ENCODE peak calls at places on chromosome 13, in five cellular contexts. B is GM12878, I is K562, K is HepG2, F is H1. G is an unnamed sample.

GRCh38 chr13:82597737-82598136 is 1284.5 kb downstream of the SLITRK1 start:
- DNase-seq in I (no peak), F (peak; percentile 47), B (no peak), K (no peak), G (no peak)

GRCh38 chr13:89153941-89154340 is 1482.8 kb downstream of the SLITRK5 start:
- DNase-seq in B (no peak), F (no peak), K (no peak), I (no peak), G (no peak)

GRCh38 chr13:51806571-51806970 is 2.6 kb upstream of the DHRS12 start:
- DNase-seq in B (no peak), I (peak; percentile 19), F (no peak), K (no peak), G (no peak)

GRCh38 chr13:52158629-52159158 is 703 bp downstream of the NEK3 start:
- DNase-seq in K (no peak), B (peak; percentile 1), I (no peak), F (no peak), G (peak; percentile 12)

GRCh38 chr13:67857581-67858310 is 627.6 kb upstream of the PCDH9 start:
- DNase-seq in I (no peak), K (no peak), F (no peak), B (no peak), G (no peak)

GRCh38 chr13:67369895-67370660 is 139.9 kb upstream of the PCDH9 start:
- DNase-seq in B (no peak), K (no peak), F (no peak), I (no peak), G (no peak)

GRCh38 chr13:99757756-99758464 is 213.7 kb downstream of the ZIC5 start:
- DNase-seq in I (no peak), F (no peak), K (no peak), B (no peak), G (no peak)

GRCh38 chr13:52319876-52320275 is 86.1 kb downstream of the THSD1 start:
- DNase-seq in I (no peak), K (no peak), F (no peak), B (no peak), G (no peak)

GRCh38 chr13:75437582-75438318 is 44.2 kb downstream of the TBC1D4 start:
- DNase-seq in K (no peak), F (no peak), I (no peak), B (no peak), G (no peak)

GRCh38 chr13:46178143-46178542 is 3.8 kb downstream of the LCP1 start:
- DNase-seq in B (no peak), F (no peak), I (no peak), K (no peak), G (no peak)

GRCh38 chr13:29484236-29484635 is 111.3 kb downstream of the SLC7A1 start:
- DNase-seq in B (no peak), F (no peak), I (no peak), K (no peak), G (no peak)

GRCh38 chr13:50892162-50892944 is 17.2 kb upstream of the RNASEH2B start:
- DNase-seq in K (no peak), F (no peak), B (no peak), I (no peak), G (no peak)

GRCh38 chr13:111407381-111408131 is 87.1 kb downstream of the TEX29 start:
- DNase-seq in I (no peak), K (peak; percentile 44), F (no peak), B (no peak), G (no peak)

GRCh38 chr13:111406636-111407035 is 86.2 kb downstream of the TEX29 start:
- DNase-seq in I (no peak), K (peak; percentile 51), F (no peak), B (no peak), G (no peak)

GRCh38 chr13:111410232-111411021 is 90.0 kb downstream of the TEX29 start:
- DNase-seq in F (no peak), I (no peak), B (no peak), K (no peak), G (no peak)

GRCh38 chr13:111411186-111411858 is 90.9 kb downstream of the TEX29 start:
- DNase-seq in I (no peak), B (no peak), K (no peak), F (no peak), G (no peak)

GRCh38 chr13:111409413-111409812 is 89.0 kb downstream of the TEX29 start:
- DNase-seq in F (no peak), B (no peak), I (no peak), K (no peak), G (no peak)
- TF ChIP-seq KDM1A in F (no peak), B (no peak), I (no peak), K (no peak), G (no peak)

DNA sequence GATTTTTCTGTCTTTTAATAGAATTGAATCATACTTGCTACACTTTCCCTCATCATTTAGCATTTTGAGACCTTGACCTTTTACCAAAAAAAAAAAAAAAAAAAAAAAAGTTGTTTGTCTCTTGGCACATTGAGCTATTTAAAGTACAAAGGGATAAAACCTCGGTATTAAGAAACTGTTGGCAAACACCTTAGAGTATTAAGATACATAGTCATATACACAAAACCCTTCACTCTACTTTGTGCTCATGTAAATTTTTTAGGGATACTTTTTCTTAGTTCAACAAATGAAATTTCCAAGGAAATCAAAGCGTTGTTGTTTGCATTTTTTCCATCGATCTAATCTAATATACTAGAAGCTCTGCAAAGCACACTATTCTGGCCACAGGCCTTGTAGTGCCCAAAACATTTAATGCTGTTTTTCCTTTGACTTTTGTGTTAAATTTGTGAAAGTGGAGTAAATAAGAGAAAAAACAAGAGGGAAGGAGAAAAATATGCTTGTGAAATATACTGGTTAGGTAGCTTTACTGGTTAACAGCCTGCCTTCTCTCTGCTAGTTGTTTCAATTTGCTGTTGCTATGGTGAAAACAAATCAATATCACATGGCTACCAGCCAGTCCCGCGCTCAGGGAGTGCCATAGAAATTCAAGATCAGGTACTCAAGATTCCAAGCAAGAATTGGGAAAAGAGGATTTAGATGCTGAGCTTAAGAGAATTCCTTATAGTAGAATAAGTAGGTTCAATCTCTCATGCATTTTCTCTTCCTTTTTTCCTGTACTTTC is 2.6 kb downstream of the MBNL2 start:
- DNase-seq in B (no peak), K (peak; percentile 66), I (peak; percentile 42), F (no peak), G (no peak)
- TF ChIP-seq KDM1A in B (no peak), K (no peak), I (no peak), F (no peak), G (no peak)

GRCh38 chr13:109778102-109778542 is 8.3 kb downstream of the IRS2 start:
- DNase-seq in B (no peak), F (no peak), I (no peak), K (no peak), G (peak; percentile 63)

GRCh38 chr13:109781384-109782065 is 4.9 kb downstream of the IRS2 start:
- DNase-seq in F (no peak), B (no peak), K (no peak), I (no peak), G (no peak)

GRCh38 chr13:109779876-109780516 is 6.4 kb downstream of the IRS2 start:
- DNase-seq in K (no peak), B (no peak), F (no peak), I (no peak), G (no peak)

GRCh38 chr13:109780880-109781383 is 5.5 kb downstream of the IRS2 start:
- DNase-seq in I (no peak), K (no peak), B (no peak), F (no peak), G (no peak)

DNA sequence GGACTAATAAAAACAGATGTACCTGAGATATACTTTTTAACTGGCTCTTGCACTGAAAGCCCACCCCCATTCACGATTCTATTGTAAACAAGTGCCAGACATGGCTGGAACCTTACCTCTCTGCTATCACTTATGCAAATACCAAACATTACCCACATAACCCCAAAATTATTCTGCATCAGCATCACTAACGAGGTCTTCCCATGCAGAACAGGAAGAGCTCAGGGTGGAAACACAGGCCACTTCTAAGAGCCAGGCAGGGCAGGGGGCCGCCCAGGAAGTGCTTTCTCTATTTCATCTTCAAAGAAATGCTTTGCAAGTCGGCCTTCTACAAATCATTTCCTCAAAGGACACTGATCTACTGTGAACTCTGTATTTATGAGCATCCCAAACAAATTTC is 7.3 kb downstream of the IRS2 start:
- DNase-seq in F (no peak), K (no peak), B (no peak), I (no peak), G (no peak)
- TF ChIP-seq KDM1A in F (no peak), K (no peak), B (no peak), I (no peak), G (no peak)

DNA sequence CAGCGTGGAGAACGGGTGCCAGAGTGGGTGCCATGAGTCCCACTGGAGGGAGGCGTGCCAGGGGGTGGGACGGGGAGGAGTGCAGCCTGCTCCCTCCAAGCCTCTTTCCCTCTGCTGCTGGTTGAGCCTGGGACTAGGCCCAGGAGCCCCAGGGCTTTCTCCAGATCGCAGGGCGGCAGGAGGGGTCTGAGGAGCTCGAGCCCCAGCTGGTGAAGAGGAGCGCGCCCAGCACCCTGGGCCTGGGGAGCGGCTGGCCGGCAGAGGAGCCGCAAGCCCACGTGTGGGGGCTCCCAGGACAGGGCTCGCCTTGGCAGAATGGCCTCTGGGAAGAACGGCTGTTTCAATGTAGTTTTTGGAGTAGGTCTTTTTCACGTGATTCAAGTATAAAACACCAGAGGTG is 12.2 kb upstream of the DCUN1D2 start:
- DNase-seq in F (no peak), K (no peak), B (no peak), I (no peak), G (no peak)
- TF ChIP-seq KDM1A in F (no peak), K (no peak), B (no peak), I (no peak), G (no peak)

DNA sequence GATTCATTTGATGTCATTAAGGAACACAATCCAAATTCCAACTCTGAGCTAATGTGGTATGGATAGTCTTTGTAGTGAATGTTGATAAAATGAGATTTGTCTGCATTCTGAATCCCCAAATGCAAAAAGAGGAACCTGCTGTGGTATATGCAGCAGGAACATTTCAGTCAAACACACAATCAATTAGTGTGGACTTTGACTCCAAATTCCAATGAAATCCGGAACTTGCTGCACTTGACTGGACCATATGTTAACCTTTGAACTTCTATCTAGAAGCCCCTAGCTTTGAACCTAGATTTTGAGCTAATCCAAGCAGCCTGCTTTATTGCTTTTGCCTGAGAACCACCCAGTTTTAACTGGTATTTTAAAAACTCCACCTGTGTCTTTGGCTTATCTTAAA is 341.3 kb downstream of the SPRY2 start:
- DNase-seq in K (no peak), I (no peak), B (no peak), F (no peak), G (no peak)
- TF ChIP-seq KDM1A in K (no peak), I (no peak), B (no peak), F (no peak), G (no peak)